ENCODE peak calls at places on chromosomes 11 and 22, in eight cellular contexts. One of them, this sample, is unnamed. For H3K4me1, the result is how much of the 10 kb centered on the place peaks cover.

GRCh38 chr11:22341582-22341919 is 3.4 kb downstream of the SLC17A6 start:
- DNase-seq in prostate gland: no peak
- DNase-seq in upper lobe of right lung: no peak
- DNase-seq in mammary epithelial cell: no peak
- DNase-seq in body of pancreas: no peak
- DNase-seq in A549: no peak
- DNase-seq in HCT116: no peak
- DNase-seq in thoracic aorta: no peak
- DNase-seq in this sample: peak

GRCh38 chr11:126197277-126197939 is 14.0 kb downstream of the RPUSD4 start:
- DNase-seq in prostate gland: no peak
- DNase-seq in upper lobe of right lung: no peak
- DNase-seq in mammary epithelial cell: peak
- DNase-seq in body of pancreas: no peak
- DNase-seq in A549: no peak
- DNase-seq in HCT116: no peak
- DNase-seq in thoracic aorta: no peak
- DNase-seq in this sample: no peak

GRCh38 chr11:2816517-2816916 is 69.1 kb downstream of the CDKN1C start:
- DNase-seq in prostate gland: no peak
- DNase-seq in upper lobe of right lung: peak
- DNase-seq in mammary epithelial cell: no peak
- DNase-seq in body of pancreas: no peak
- DNase-seq in A549: no peak
- DNase-seq in HCT116: no peak
- DNase-seq in thoracic aorta: no peak
- DNase-seq in this sample: no peak

GRCh38 chr22:17314472-17314871 is 54.8 kb upstream of the CECR2 start:
- DNase-seq in prostate gland: no peak
- DNase-seq in upper lobe of right lung: no peak
- DNase-seq in mammary epithelial cell: no peak
- DNase-seq in body of pancreas: no peak
- DNase-seq in A549: no peak
- DNase-seq in HCT116: no peak
- DNase-seq in thoracic aorta: no peak
- DNase-seq in this sample: no peak

GRCh38 chr22:39317756-39318506 is 1.5 kb downstream of the RPL3 start:
- DNase-seq in prostate gland: no peak
- DNase-seq in upper lobe of right lung: no peak
- DNase-seq in mammary epithelial cell: no peak
- DNase-seq in body of pancreas: no peak
- DNase-seq in A549: no peak
- DNase-seq in HCT116: no peak
- DNase-seq in thoracic aorta: no peak
- DNase-seq in this sample: no peak

GRCh38 chr11:121665211-121665838 is 212.6 kb upstream of the SORL1-AS1 start:
- DNase-seq in prostate gland: no peak
- DNase-seq in upper lobe of right lung: no peak
- DNase-seq in mammary epithelial cell: no peak
- DNase-seq in body of pancreas: no peak
- DNase-seq in A549: no peak
- DNase-seq in HCT116: no peak
- DNase-seq in thoracic aorta: no peak
- DNase-seq in this sample: no peak

GRCh38 chr11:119363081-119363861 is 16.8 kb upstream of the MFRP start:
- DNase-seq in prostate gland: no peak
- DNase-seq in upper lobe of right lung: no peak
- DNase-seq in mammary epithelial cell: no peak
- DNase-seq in body of pancreas: peak
- DNase-seq in A549: no peak
- DNase-seq in HCT116: no peak
- DNase-seq in thoracic aorta: no peak
- DNase-seq in this sample: peak

GRCh38 chr11:84345597-84345996 is 1059.4 kb upstream of the CCDC90B start:
- DNase-seq in prostate gland: no peak
- DNase-seq in upper lobe of right lung: no peak
- DNase-seq in mammary epithelial cell: no peak
- DNase-seq in body of pancreas: no peak
- DNase-seq in A549: no peak
- DNase-seq in HCT116: no peak
- DNase-seq in thoracic aorta: no peak
- DNase-seq in this sample: no peak

DNA sequence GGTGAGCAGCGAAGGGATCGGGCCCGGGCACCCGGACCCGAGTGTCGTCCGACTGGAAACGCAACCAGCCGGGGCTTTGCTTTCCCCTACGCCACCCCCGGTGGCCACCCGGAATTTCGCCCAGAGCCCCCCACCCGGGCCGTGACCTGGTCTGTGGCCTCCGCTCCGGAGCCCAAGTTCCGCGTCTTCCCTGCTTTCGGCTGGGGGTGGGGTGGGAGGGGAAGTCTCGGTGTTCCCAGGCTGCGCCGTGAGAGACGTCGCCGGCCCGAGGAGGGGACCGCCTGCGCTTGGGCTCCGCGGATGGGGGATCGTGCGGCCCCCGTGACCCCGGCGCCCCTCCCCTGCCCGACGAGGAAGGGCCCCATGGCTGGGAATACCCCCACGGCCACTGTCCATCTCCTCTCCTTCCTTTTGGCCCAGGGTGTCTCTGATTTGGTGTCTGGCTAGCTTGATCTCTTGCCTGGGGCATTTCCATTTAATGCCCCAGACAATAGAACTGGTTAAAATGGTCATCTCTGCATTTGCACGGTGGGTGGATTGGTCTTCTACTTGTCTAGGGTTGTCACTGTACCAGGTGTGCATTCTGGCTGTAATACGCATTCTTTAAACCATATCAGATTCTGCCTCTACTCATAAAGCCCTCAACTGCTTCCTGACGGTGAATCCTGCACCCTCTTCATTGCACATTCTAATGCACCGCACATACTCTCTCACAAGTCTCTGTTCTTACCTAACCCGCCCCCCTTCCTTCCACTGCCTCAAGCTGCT is 800 bp downstream of the SIK2 start:
- DNase-seq in prostate gland: peak
- DNase-seq in upper lobe of right lung: no peak
- DNase-seq in mammary epithelial cell: peak
- DNase-seq in body of pancreas: peak
- DNase-seq in A549: no peak
- DNase-seq in HCT116: no peak
- DNase-seq in thoracic aorta: no peak
- DNase-seq in this sample: no peak
- H3K4me3 ChIP-seq in prostate gland: peak
- H3K4me3 ChIP-seq in upper lobe of right lung: peak
- H3K4me3 ChIP-seq in mammary epithelial cell: peak
- H3K4me3 ChIP-seq in body of pancreas: peak
- H3K4me3 ChIP-seq in A549: peak
- H3K4me3 ChIP-seq in HCT116: peak
- H3K4me3 ChIP-seq in thoracic aorta: peak
- H3K4me3 ChIP-seq in this sample: peak

GRCh38 chr22:23220485-23221350 is 40.4 kb downstream of the BCR start:
- DNase-seq in prostate gland: no peak
- DNase-seq in upper lobe of right lung: peak
- DNase-seq in mammary epithelial cell: peak
- DNase-seq in body of pancreas: no peak
- DNase-seq in A549: no peak
- DNase-seq in HCT116: no peak
- DNase-seq in thoracic aorta: no peak
- DNase-seq in this sample: no peak

GRCh38 chr22:23223566-23224317 is 43.4 kb downstream of the BCR start:
- DNase-seq in prostate gland: no peak
- DNase-seq in upper lobe of right lung: no peak
- DNase-seq in mammary epithelial cell: no peak
- DNase-seq in body of pancreas: no peak
- DNase-seq in A549: no peak
- DNase-seq in HCT116: no peak
- DNase-seq in thoracic aorta: no peak
- DNase-seq in this sample: no peak

GRCh38 chr22:23221351-23221804 is 41.1 kb downstream of the BCR start:
- DNase-seq in prostate gland: no peak
- DNase-seq in upper lobe of right lung: no peak
- DNase-seq in mammary epithelial cell: no peak
- DNase-seq in body of pancreas: no peak
- DNase-seq in A549: no peak
- DNase-seq in HCT116: no peak
- DNase-seq in thoracic aorta: no peak
- DNase-seq in this sample: no peak

GRCh38 chr22:23222033-23222840 is 41.9 kb downstream of the BCR start:
- DNase-seq in prostate gland: no peak
- DNase-seq in upper lobe of right lung: no peak
- DNase-seq in mammary epithelial cell: no peak
- DNase-seq in body of pancreas: no peak
- DNase-seq in A549: no peak
- DNase-seq in HCT116: no peak
- DNase-seq in thoracic aorta: no peak
- DNase-seq in this sample: no peak

DNA sequence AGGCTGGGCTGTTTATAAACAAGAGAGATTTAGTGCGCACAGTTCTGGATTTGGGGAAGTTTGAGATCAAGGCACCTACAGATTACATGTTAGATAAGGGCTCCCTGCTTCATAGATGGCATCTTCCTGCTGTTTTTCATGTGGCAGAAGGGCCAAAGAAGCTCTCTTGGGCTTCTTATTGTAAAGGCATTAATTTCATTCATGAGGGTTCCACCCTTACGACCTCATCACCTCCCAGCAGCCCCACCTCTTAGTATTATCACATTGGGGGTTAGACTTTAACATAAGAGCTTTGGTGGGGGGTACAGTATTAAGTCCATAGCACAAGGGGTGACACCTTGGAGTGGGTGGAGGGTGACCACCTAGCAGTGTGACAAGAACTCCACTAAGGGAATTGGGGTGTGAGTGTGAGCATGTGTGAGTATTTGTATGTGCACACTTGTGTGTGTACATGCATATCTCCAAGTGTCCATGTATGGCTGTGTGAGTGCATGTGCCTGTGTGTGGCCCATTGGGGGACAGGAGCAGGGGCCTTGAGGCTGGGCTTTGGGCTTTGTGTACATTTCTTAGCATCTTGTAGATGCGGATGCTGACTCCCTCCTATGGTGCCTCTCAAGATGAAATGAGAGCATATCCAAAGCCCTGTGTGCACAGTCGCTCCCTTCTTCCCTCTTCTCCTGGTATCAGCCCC is 42.7 kb downstream of the BCR start:
- DNase-seq in prostate gland: no peak
- DNase-seq in upper lobe of right lung: no peak
- DNase-seq in mammary epithelial cell: no peak
- DNase-seq in body of pancreas: no peak
- DNase-seq in A549: no peak
- DNase-seq in HCT116: no peak
- DNase-seq in thoracic aorta: no peak
- DNase-seq in this sample: no peak
- H3K4me1 ChIP-seq in prostate gland: under half
- H3K4me1 ChIP-seq in upper lobe of right lung: half or more
- H3K4me1 ChIP-seq in mammary epithelial cell: half or more
- H3K4me1 ChIP-seq in body of pancreas: under half
- H3K4me1 ChIP-seq in A549: half or more
- H3K4me1 ChIP-seq in HCT116: under half
- H3K4me1 ChIP-seq in thoracic aorta: half or more
- H3K4me1 ChIP-seq in this sample: half or more

DNA sequence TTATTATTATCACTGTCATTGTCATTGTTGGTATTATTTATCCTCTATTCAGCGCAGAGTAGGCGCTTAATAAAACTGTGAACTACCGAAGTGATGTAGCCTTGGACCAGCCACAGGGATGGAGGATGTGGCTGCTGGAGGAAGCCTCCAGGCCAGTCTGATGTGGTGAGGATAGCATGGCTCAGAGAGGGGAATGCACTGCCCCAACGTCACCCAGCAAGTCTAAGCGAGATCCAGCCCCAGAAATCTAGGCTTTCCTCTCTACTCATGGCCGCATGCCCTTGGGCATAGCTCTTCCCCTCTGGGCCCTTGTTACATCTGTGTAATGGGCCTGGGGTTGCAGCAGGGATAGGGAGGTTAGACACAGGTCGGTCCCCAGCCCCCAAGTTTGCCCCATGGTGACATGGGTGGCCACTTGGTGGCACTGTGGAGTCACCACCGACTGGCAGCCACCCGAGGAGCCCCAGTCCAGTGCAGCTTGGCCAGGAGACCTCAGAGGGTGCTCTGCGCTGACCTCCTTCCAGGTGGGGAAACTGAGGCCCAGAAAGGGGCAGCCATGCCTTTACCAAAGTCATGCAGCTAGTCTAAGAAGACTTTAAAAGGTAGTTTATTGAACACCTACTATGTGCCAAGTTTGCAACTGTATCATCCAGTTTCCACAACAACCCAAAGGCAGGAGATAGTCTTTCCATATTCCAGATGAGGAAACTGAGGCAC is 395.7 kb downstream of the MN1 start:
- DNase-seq in prostate gland: peak
- DNase-seq in upper lobe of right lung: peak
- DNase-seq in mammary epithelial cell: peak
- DNase-seq in body of pancreas: peak
- DNase-seq in A549: peak
- DNase-seq in HCT116: peak
- DNase-seq in thoracic aorta: no peak
- DNase-seq in this sample: no peak
- TF ChIP-seq CTCF in prostate gland: peak
- TF ChIP-seq CTCF in upper lobe of right lung: peak
- TF ChIP-seq CTCF in mammary epithelial cell: peak
- TF ChIP-seq CTCF in body of pancreas: peak
- TF ChIP-seq CTCF in A549: peak
- TF ChIP-seq CTCF in HCT116: peak
- TF ChIP-seq CTCF in thoracic aorta: peak
- TF ChIP-seq CTCF in this sample: peak

GRCh38 chr22:26904483-26904882 is 247.1 kb downstream of the MIAT start:
- DNase-seq in prostate gland: no peak
- DNase-seq in upper lobe of right lung: no peak
- DNase-seq in mammary epithelial cell: no peak
- DNase-seq in body of pancreas: no peak
- DNase-seq in A549: no peak
- DNase-seq in HCT116: no peak
- DNase-seq in thoracic aorta: no peak
- DNase-seq in this sample: no peak

GRCh38 chr22:26905076-26905475 is 247.7 kb downstream of the MIAT start:
- DNase-seq in prostate gland: no peak
- DNase-seq in upper lobe of right lung: no peak
- DNase-seq in mammary epithelial cell: no peak
- DNase-seq in body of pancreas: no peak
- DNase-seq in A549: no peak
- DNase-seq in HCT116: no peak
- DNase-seq in thoracic aorta: no peak
- DNase-seq in this sample: no peak

GRCh38 chr22:26901228-26901816 is 243.9 kb downstream of the MIAT start:
- DNase-seq in prostate gland: no peak
- DNase-seq in upper lobe of right lung: no peak
- DNase-seq in mammary epithelial cell: no peak
- DNase-seq in body of pancreas: no peak
- DNase-seq in A549: no peak
- DNase-seq in HCT116: no peak
- DNase-seq in thoracic aorta: no peak
- DNase-seq in this sample: no peak

GRCh38 chr22:26902401-26903029 is 245.1 kb downstream of the MIAT start:
- DNase-seq in prostate gland: no peak
- DNase-seq in upper lobe of right lung: no peak
- DNase-seq in mammary epithelial cell: no peak
- DNase-seq in body of pancreas: no peak
- DNase-seq in A549: no peak
- DNase-seq in HCT116: no peak
- DNase-seq in thoracic aorta: no peak
- DNase-seq in this sample: no peak

DNA sequence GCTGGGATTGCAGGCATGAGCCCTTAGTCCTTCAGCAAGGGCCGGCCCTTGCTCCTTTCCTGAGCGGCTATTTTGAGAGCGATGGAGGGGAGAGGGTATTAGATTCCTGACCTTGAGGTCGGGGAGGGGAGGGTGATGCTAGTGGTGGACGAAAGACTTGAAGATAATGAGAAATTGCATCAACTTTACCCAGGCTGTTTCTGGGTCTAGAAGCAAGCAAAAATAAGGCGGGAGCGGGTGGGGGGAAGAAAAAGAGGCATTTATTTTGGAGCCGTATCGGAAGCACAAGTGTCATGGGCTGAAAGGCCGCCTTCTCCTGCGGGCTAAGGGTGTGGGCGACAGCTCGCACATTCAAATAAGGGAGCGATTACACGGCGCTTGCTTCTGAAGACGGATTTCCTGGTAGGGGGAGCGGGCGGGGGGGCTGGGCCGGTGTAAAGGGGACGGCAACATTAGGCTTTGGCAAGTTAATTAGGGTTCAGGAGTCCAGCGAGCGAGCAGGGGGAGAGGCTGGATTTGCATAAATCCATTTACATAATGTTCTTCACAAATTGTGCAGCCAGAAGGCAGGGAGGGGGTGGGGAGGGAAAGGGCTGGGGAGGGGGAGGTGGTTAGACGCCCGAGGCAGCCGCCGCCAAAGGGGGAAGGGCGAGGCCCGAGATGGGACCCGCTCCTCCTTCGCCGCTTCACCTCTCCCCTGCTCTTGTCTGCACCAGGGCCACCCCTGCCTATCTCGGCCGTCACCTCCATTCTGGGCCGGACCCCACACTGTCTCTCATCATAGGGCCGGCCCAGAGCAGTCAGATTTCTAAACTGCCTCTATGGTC is 245.9 kb downstream of the MIAT start:
- DNase-seq in prostate gland: no peak
- DNase-seq in upper lobe of right lung: no peak
- DNase-seq in mammary epithelial cell: no peak
- DNase-seq in body of pancreas: no peak
- DNase-seq in A549: no peak
- DNase-seq in HCT116: no peak
- DNase-seq in thoracic aorta: no peak
- DNase-seq in this sample: no peak
- H3K4me3 ChIP-seq in prostate gland: no peak
- H3K4me3 ChIP-seq in upper lobe of right lung: no peak
- H3K4me3 ChIP-seq in mammary epithelial cell: no peak
- H3K4me3 ChIP-seq in body of pancreas: no peak
- H3K4me3 ChIP-seq in A549: no peak
- H3K4me3 ChIP-seq in HCT116: no peak
- H3K4me3 ChIP-seq in thoracic aorta: no peak
- H3K4me3 ChIP-seq in this sample: no peak

This sample was measured in mucosa of descending colon.